ENCODE peak calls at places on chromosomes 5 and 9, in eight cellular contexts. V, Z, Y, J, K, O, Q and N are unnamed samples.

GRCh38 chr9:125460883-125461475 is 199.4 kb downstream of the GAPVD1 start:
- DNase-seq in V (no peak), Z (no peak), Y (no peak), J (no peak), K (no peak), O (no peak), Q (no peak), N (no peak)

GRCh38 chr9:131677051-131677444 is 62.8 kb downstream of the RAPGEF1 start:
- DNase-seq in V (no peak), Z (no peak), Y (no peak), J (no peak), K (no peak), O (no peak), Q (no peak), N (no peak)

GRCh38 chr9:85743290-85744128 is 1.8 kb upstream of the AGTPBP1 start:
- DNase-seq in V (no peak), Z (peak), Y (no peak), J (no peak), K (peak), O (peak), Q (peak), N (no peak)

GRCh38 chr5:67636091-67636490 is 439.5 kb upstream of the CD180 start:
- DNase-seq in V (no peak), Z (no peak), Y (no peak), J (no peak), K (no peak), O (no peak), Q (no peak), N (no peak)

GRCh38 chr5:157143127-157143959 is 678 bp upstream of the MED7 start:
- DNase-seq in V (no peak), Z (peak), Y (peak), J (peak), K (peak), O (peak), Q (no peak), N (no peak)

GRCh38 chr5:181160144-181160754 is 12.9 kb downstream of the OR2V2 start:
- DNase-seq in V (peak), Z (peak), Y (peak), J (peak), K (peak), O (peak), Q (no peak), N (no peak)

GRCh38 chr9:138102246-138103051 is 224.9 kb downstream of the CACNA1B start:
- DNase-seq in V (no peak), Z (no peak), Y (no peak), J (no peak), K (peak), O (no peak), Q (no peak), N (no peak)

GRCh38 chr5:31364881-31365636 is 166.8 kb downstream of the DROSHA start:
- DNase-seq in V (no peak), Z (no peak), Y (no peak), J (no peak), K (no peak), O (peak), Q (no peak), N (no peak)

GRCh38 chr9:120878188-120879130 is 1.5 kb upstream of the PHF19 start:
- DNase-seq in V (no peak), Z (peak), Y (no peak), J (no peak), K (no peak), O (no peak), Q (no peak), N (no peak)

GRCh38 chr5:105460721-105461120 is 1898.1 kb upstream of the NUDT12 start:
- DNase-seq in V (no peak), Z (no peak), Y (no peak), J (no peak), K (no peak), O (no peak), Q (no peak), N (no peak)

GRCh38 chr9:135010363-135010860 is 77.1 kb upstream of the OLFM1 start:
- DNase-seq in V (no peak), Z (no peak), Y (no peak), J (no peak), K (peak), O (no peak), Q (no peak), N (no peak)

GRCh38 chr5:157855404-157855994 is 3.4 kb downstream of the CLINT1 start:
- DNase-seq in V (no peak), Z (peak), Y (no peak), J (peak), K (no peak), O (peak), Q (no peak), N (peak)

GRCh38 chr5:170254056-170254455 is 21.3 kb downstream of the C5orf58 start:
- DNase-seq in V (no peak), Z (peak), Y (peak), J (no peak), K (no peak), O (no peak), Q (no peak), N (no peak)

GRCh38 chr9:89597711-89598707 is 6.8 kb upstream of the GADD45G start:
- DNase-seq in V (no peak), Z (peak), Y (peak), J (peak), K (no peak), O (peak), Q (no peak), N (peak)

GRCh38 chr9:98226968-98227367 is 28.5 kb downstream of the TBC1D2 start:
- DNase-seq in V (no peak), Z (no peak), Y (no peak), J (no peak), K (no peak), O (no peak), Q (no peak), N (no peak)

GRCh38 chr5:139745121-139745799 is 50.3 kb upstream of the PSD2 start:
- DNase-seq in V (no peak), Z (peak), Y (no peak), J (no peak), K (no peak), O (peak), Q (peak), N (no peak)

GRCh38 chr5:142432961-142433360 is 108.1 kb upstream of the SPRY4 start:
- DNase-seq in V (no peak), Z (no peak), Y (peak), J (peak), K (no peak), O (no peak), Q (no peak), N (no peak)

GRCh38 chr9:124389146-124389939 is 25.9 kb downstream of the PSMB7 start:
- DNase-seq in V (no peak), Z (no peak), Y (no peak), J (no peak), K (no peak), O (no peak), Q (no peak), N (no peak)

GRCh38 chr5:94432499-94432898 is 185.9 kb downstream of the KIAA0825 start:
- DNase-seq in V (no peak), Z (no peak), Y (no peak), J (no peak), K (no peak), O (no peak), Q (no peak), N (no peak)

GRCh38 chr5:154868702-154869101 is 10.3 kb downstream of the CNOT8 start:
- DNase-seq in V (no peak), Z (peak), Y (no peak), J (no peak), K (no peak), O (no peak), Q (no peak), N (no peak)

GRCh38 chr5:170126061-170126460 is 20.4 kb downstream of the FOXI1 start:
- DNase-seq in V (no peak), Z (no peak), Y (no peak), J (no peak), K (no peak), O (no peak), Q (no peak), N (no peak)

GRCh38 chr5:121913397-121913796 is 48.4 kb upstream of the SRFBP1 start:
- DNase-seq in V (no peak), Z (no peak), Y (no peak), J (no peak), K (no peak), O (no peak), Q (no peak), N (no peak)

GRCh38 chr5:150053231-150053626 is 33.1 kb downstream of the CSF1R start:
- DNase-seq in V (no peak), Z (peak), Y (no peak), J (no peak), K (no peak), O (peak), Q (peak), N (no peak)